ENCODE peak calls at places on chromosome 2, in nine cellular contexts. One of them, this sample, is unnamed. For H3K4me1, the result is how much of the 10 kb centered on the place peaks cover.

GRCh38 chr2:45944075-45944474 is 292.6 kb downstream of the PRKCE start:
- DNase-seq in lower lobe of right lung: no peak
- DNase-seq in pancreas: no peak
- DNase-seq in right lobe of liver: no peak
- DNase-seq in body of pancreas: no peak
- DNase-seq in mammary epithelial cell: peak
- DNase-seq in cardiac muscle cell: no peak
- DNase-seq in mucosa of descending colon: no peak
- DNase-seq in BE2C: no peak
- DNase-seq in this sample: no peak

GRCh38 chr2:43051316-43051715 is 175.1 kb downstream of the ZFP36L2 start:
- DNase-seq in mammary epithelial cell: peak
- DNase-seq in body of pancreas: no peak
- DNase-seq in pancreas: no peak
- DNase-seq in lower lobe of right lung: no peak
- DNase-seq in cardiac muscle cell: no peak
- DNase-seq in BE2C: no peak
- DNase-seq in right lobe of liver: no peak
- DNase-seq in mucosa of descending colon: peak
- DNase-seq in this sample: no peak

GRCh38 chr2:198296665-198297308 is 492.4 kb downstream of the PLCL1 start:
- DNase-seq in body of pancreas: peak
- DNase-seq in mucosa of descending colon: no peak
- DNase-seq in lower lobe of right lung: no peak
- DNase-seq in right lobe of liver: no peak
- DNase-seq in BE2C: peak
- DNase-seq in cardiac muscle cell: peak
- DNase-seq in mammary epithelial cell: peak
- DNase-seq in pancreas: peak
- DNase-seq in this sample: no peak

GRCh38 chr2:15281681-15282080 is 279.5 kb downstream of the NBAS start:
- DNase-seq in BE2C: no peak
- DNase-seq in mammary epithelial cell: no peak
- DNase-seq in lower lobe of right lung: no peak
- DNase-seq in right lobe of liver: no peak
- DNase-seq in mucosa of descending colon: no peak
- DNase-seq in pancreas: no peak
- DNase-seq in body of pancreas: no peak
- DNase-seq in cardiac muscle cell: no peak
- DNase-seq in this sample: no peak

GRCh38 chr2:222907790-222908431 is 47.1 kb downstream of the ACSL3 start:
- DNase-seq in right lobe of liver: no peak
- DNase-seq in lower lobe of right lung: no peak
- DNase-seq in BE2C: no peak
- DNase-seq in mucosa of descending colon: no peak
- DNase-seq in mammary epithelial cell: no peak
- DNase-seq in pancreas: no peak
- DNase-seq in cardiac muscle cell: no peak
- DNase-seq in body of pancreas: no peak
- DNase-seq in this sample: no peak

GRCh38 chr2:79159030-79159429 is 523 bp downstream of the REG3A start:
- DNase-seq in body of pancreas: no peak
- DNase-seq in BE2C: no peak
- DNase-seq in lower lobe of right lung: no peak
- DNase-seq in cardiac muscle cell: no peak
- DNase-seq in right lobe of liver: no peak
- DNase-seq in mammary epithelial cell: no peak
- DNase-seq in mucosa of descending colon: no peak
- DNase-seq in pancreas: no peak
- DNase-seq in this sample: no peak

GRCh38 chr2:149860276-149860921 is 272.8 kb upstream of the MMADHC start:
- DNase-seq in BE2C: no peak
- DNase-seq in pancreas: no peak
- DNase-seq in mucosa of descending colon: no peak
- DNase-seq in mammary epithelial cell: no peak
- DNase-seq in cardiac muscle cell: no peak
- DNase-seq in right lobe of liver: no peak
- DNase-seq in body of pancreas: peak
- DNase-seq in lower lobe of right lung: no peak
- DNase-seq in this sample: peak

GRCh38 chr2:96098900-96099590 is 17.3 kb downstream of the ADRA2B start:
- DNase-seq in BE2C: no peak
- DNase-seq in pancreas: no peak
- DNase-seq in mammary epithelial cell: no peak
- DNase-seq in cardiac muscle cell: peak
- DNase-seq in lower lobe of right lung: peak
- DNase-seq in mucosa of descending colon: no peak
- DNase-seq in right lobe of liver: peak
- DNase-seq in body of pancreas: peak
- DNase-seq in this sample: peak

GRCh38 chr2:127700527-127701192 is 637 bp upstream of the SFT2D3 start:
- DNase-seq in pancreas: no peak
- DNase-seq in mucosa of descending colon: peak
- DNase-seq in lower lobe of right lung: peak
- DNase-seq in cardiac muscle cell: no peak
- DNase-seq in right lobe of liver: peak
- DNase-seq in body of pancreas: peak
- DNase-seq in BE2C: no peak
- DNase-seq in mammary epithelial cell: no peak
- DNase-seq in this sample: peak

GRCh38 chr2:155733091-155733870 is 599.2 kb downstream of the NR4A2 start:
- DNase-seq in pancreas: no peak
- DNase-seq in lower lobe of right lung: no peak
- DNase-seq in mucosa of descending colon: no peak
- DNase-seq in mammary epithelial cell: no peak
- DNase-seq in right lobe of liver: no peak
- DNase-seq in body of pancreas: no peak
- DNase-seq in BE2C: peak
- DNase-seq in cardiac muscle cell: no peak
- DNase-seq in this sample: no peak

GRCh38 chr2:124561486-124561885 is 536.4 kb downstream of the CNTNAP5 start:
- DNase-seq in right lobe of liver: no peak
- DNase-seq in body of pancreas: no peak
- DNase-seq in pancreas: no peak
- DNase-seq in mammary epithelial cell: no peak
- DNase-seq in mucosa of descending colon: no peak
- DNase-seq in BE2C: no peak
- DNase-seq in cardiac muscle cell: no peak
- DNase-seq in lower lobe of right lung: no peak
- DNase-seq in this sample: no peak

GRCh38 chr2:220335591-220335915 is 708.1 kb downstream of the SLC4A3 start:
- DNase-seq in right lobe of liver: no peak
- DNase-seq in mucosa of descending colon: no peak
- DNase-seq in BE2C: no peak
- DNase-seq in mammary epithelial cell: no peak
- DNase-seq in pancreas: no peak
- DNase-seq in body of pancreas: no peak
- DNase-seq in cardiac muscle cell: peak
- DNase-seq in lower lobe of right lung: no peak
- DNase-seq in this sample: no peak

GRCh38 chr2:191311-192190 is 72.3 kb downstream of the SH3YL1 start:
- DNase-seq in mammary epithelial cell: no peak
- DNase-seq in right lobe of liver: no peak
- DNase-seq in body of pancreas: no peak
- DNase-seq in cardiac muscle cell: no peak
- DNase-seq in BE2C: no peak
- DNase-seq in lower lobe of right lung: no peak
- DNase-seq in pancreas: no peak
- DNase-seq in mucosa of descending colon: no peak
- DNase-seq in this sample: no peak

GRCh38 chr2:187213788-187214187 is 234.3 kb downstream of the CALCRL start:
- DNase-seq in mucosa of descending colon: no peak
- DNase-seq in BE2C: no peak
- DNase-seq in right lobe of liver: no peak
- DNase-seq in body of pancreas: no peak
- DNase-seq in mammary epithelial cell: no peak
- DNase-seq in lower lobe of right lung: no peak
- DNase-seq in cardiac muscle cell: no peak
- DNase-seq in pancreas: no peak
- DNase-seq in this sample: no peak

GRCh38 chr2:68458962-68459361 is 8.1 kb downstream of the FBXO48 start:
- DNase-seq in BE2C: no peak
- DNase-seq in right lobe of liver: no peak
- DNase-seq in body of pancreas: no peak
- DNase-seq in mucosa of descending colon: no peak
- DNase-seq in cardiac muscle cell: no peak
- DNase-seq in pancreas: no peak
- DNase-seq in mammary epithelial cell: peak
- DNase-seq in lower lobe of right lung: no peak
- DNase-seq in this sample: no peak

GRCh38 chr2:38722271-38723115 is 28.7 kb downstream of the SRSF7 start:
- DNase-seq in lower lobe of right lung: no peak
- DNase-seq in mammary epithelial cell: no peak
- DNase-seq in right lobe of liver: no peak
- DNase-seq in BE2C: no peak
- DNase-seq in pancreas: no peak
- DNase-seq in mucosa of descending colon: no peak
- DNase-seq in body of pancreas: no peak
- DNase-seq in cardiac muscle cell: peak
- DNase-seq in this sample: no peak

GRCh38 chr2:149388120-149388816 is 57.9 kb downstream of the LYPD6 start:
- DNase-seq in mucosa of descending colon: no peak
- DNase-seq in right lobe of liver: no peak
- DNase-seq in mammary epithelial cell: no peak
- DNase-seq in BE2C: no peak
- DNase-seq in pancreas: no peak
- DNase-seq in cardiac muscle cell: no peak
- DNase-seq in body of pancreas: no peak
- DNase-seq in lower lobe of right lung: no peak
- DNase-seq in this sample: no peak

GRCh38 chr2:72148391-72148974 is 821 bp upstream of the CYP26B1 start:
- DNase-seq in mucosa of descending colon: peak
- DNase-seq in BE2C: no peak
- DNase-seq in body of pancreas: peak
- DNase-seq in lower lobe of right lung: no peak
- DNase-seq in pancreas: no peak
- DNase-seq in cardiac muscle cell: peak
- DNase-seq in right lobe of liver: peak
- DNase-seq in mammary epithelial cell: no peak
- DNase-seq in this sample: peak

GRCh38 chr2:219512524-219513216 is 1.6 kb upstream of the ASIC4 start:
- DNase-seq in mucosa of descending colon: peak
- DNase-seq in cardiac muscle cell: no peak
- DNase-seq in pancreas: no peak
- DNase-seq in mammary epithelial cell: no peak
- DNase-seq in body of pancreas: no peak
- DNase-seq in right lobe of liver: no peak
- DNase-seq in BE2C: peak
- DNase-seq in lower lobe of right lung: no peak
- DNase-seq in this sample: no peak

GRCh38 chr2:10599921-10600320 is 89.9 kb downstream of the NOL10 start:
- DNase-seq in pancreas: no peak
- DNase-seq in BE2C: no peak
- DNase-seq in cardiac muscle cell: no peak
- DNase-seq in right lobe of liver: no peak
- DNase-seq in mammary epithelial cell: no peak
- DNase-seq in mucosa of descending colon: no peak
- DNase-seq in lower lobe of right lung: no peak
- DNase-seq in body of pancreas: no peak
- DNase-seq in this sample: no peak

DNA sequence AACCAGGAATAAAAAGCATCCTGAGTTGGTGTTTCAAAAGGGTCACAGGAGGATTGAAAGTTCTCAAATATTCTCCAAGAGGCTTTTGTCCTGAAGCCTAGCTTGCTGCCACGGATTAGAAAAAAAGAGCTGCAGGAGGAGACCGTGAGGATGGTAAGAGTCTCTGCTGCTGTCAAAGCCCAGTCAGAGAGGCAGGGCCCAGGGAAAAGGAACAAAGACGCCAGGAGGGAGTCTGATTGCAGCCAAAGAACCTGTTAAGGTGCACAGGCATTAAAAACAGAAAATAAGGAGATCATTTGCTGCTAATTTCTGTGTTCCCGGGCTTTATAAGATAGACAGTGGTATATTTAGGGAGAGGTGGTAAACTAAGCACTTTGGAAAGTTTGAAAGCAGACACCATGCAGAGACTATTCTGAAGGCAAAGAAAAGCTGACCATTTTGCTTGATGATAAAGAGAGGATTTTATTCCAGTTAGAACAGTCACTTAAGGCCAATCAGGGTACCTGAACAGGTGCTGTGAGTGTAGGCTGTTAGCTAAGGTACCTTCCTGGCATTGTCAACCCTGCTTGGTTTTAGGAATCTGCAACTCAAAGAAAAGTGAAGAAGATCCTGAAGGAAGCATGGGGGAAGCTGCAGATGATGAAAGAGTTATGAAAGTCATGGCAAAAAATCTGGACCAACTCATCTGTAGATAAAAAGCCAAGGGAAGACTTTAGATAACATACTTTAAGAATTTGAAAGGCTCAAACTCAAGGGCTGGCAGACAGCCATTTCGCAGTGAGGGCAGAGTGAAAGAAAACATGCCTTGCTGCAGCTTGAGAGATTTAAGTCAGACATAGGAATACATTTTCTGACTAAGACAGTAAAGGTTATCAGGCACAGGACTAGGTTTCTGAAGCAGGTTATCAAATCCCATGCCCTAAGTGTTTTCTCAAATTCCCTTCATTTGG is 80.0 kb upstream of the ARL5A start:
- DNase-seq in pancreas: no peak
- DNase-seq in mammary epithelial cell: no peak
- DNase-seq in cardiac muscle cell: no peak
- DNase-seq in lower lobe of right lung: no peak
- DNase-seq in right lobe of liver: no peak
- DNase-seq in mucosa of descending colon: no peak
- DNase-seq in BE2C: no peak
- DNase-seq in body of pancreas: no peak
- DNase-seq in this sample: no peak
- H3K4me1 ChIP-seq in pancreas: under half
- H3K4me1 ChIP-seq in mammary epithelial cell: under half
- H3K4me1 ChIP-seq in cardiac muscle cell: under half
- H3K4me1 ChIP-seq in lower lobe of right lung: under half
- H3K4me1 ChIP-seq in right lobe of liver: under half
- H3K4me1 ChIP-seq in mucosa of descending colon: under half
- H3K4me1 ChIP-seq in BE2C: under half
- H3K4me1 ChIP-seq in body of pancreas: under half
- H3K4me1 ChIP-seq in this sample: under half

GRCh38 chr2:4715065-4715464 is 977.1 kb upstream of the SOX11 start:
- DNase-seq in pancreas: no peak
- DNase-seq in lower lobe of right lung: no peak
- DNase-seq in cardiac muscle cell: peak
- DNase-seq in mucosa of descending colon: no peak
- DNase-seq in body of pancreas: no peak
- DNase-seq in right lobe of liver: no peak
- DNase-seq in mammary epithelial cell: no peak
- DNase-seq in BE2C: no peak
- DNase-seq in this sample: no peak
- TF ChIP-seq CTCF in pancreas: no peak
- TF ChIP-seq CTCF in lower lobe of right lung: no peak
- TF ChIP-seq CTCF in cardiac muscle cell: no peak
- TF ChIP-seq CTCF in mucosa of descending colon: no peak
- TF ChIP-seq CTCF in body of pancreas: no peak
- TF ChIP-seq CTCF in right lobe of liver: no peak
- TF ChIP-seq CTCF in mammary epithelial cell: no peak
- TF ChIP-seq CTCF in BE2C: no peak
- TF ChIP-seq CTCF in this sample: no peak

GRCh38 chr2:37458133-37458532 is 113.7 kb downstream of the QPCT start:
- DNase-seq in cardiac muscle cell: no peak
- DNase-seq in mammary epithelial cell: no peak
- DNase-seq in body of pancreas: no peak
- DNase-seq in mucosa of descending colon: no peak
- DNase-seq in lower lobe of right lung: no peak
- DNase-seq in BE2C: no peak
- DNase-seq in pancreas: no peak
- DNase-seq in right lobe of liver: no peak
- DNase-seq in this sample: no peak
- H3K4me1 ChIP-seq in cardiac muscle cell: under half
- H3K4me1 ChIP-seq in mammary epithelial cell: under half
- H3K4me1 ChIP-seq in body of pancreas: under half
- H3K4me1 ChIP-seq in mucosa of descending colon: under half
- H3K4me1 ChIP-seq in lower lobe of right lung: under half
- H3K4me1 ChIP-seq in BE2C: under half
- H3K4me1 ChIP-seq in pancreas: under half
- H3K4me1 ChIP-seq in right lobe of liver: under half
- H3K4me1 ChIP-seq in this sample: under half

GRCh38 chr2:174344716-174345472 is 10.1 kb downstream of the SP9 start:
- DNase-seq in body of pancreas: no peak
- DNase-seq in pancreas: no peak
- DNase-seq in lower lobe of right lung: no peak
- DNase-seq in right lobe of liver: no peak
- DNase-seq in mammary epithelial cell: peak
- DNase-seq in mucosa of descending colon: no peak
- DNase-seq in cardiac muscle cell: no peak
- DNase-seq in BE2C: no peak
- DNase-seq in this sample: no peak
- TF ChIP-seq CTCF in body of pancreas: peak
- TF ChIP-seq CTCF in pancreas: no peak
- TF ChIP-seq CTCF in lower lobe of right lung: peak
- TF ChIP-seq CTCF in right lobe of liver: peak
- TF ChIP-seq CTCF in mammary epithelial cell: peak
- TF ChIP-seq CTCF in mucosa of descending colon: no peak
- TF ChIP-seq CTCF in cardiac muscle cell: peak
- TF ChIP-seq CTCF in BE2C: peak
- TF ChIP-seq CTCF in this sample: peak